ENCODE peak calls at places on chromosomes 6 and 20, in six cellular contexts. M, K, Q, S, P and J are unnamed samples.

GRCh38 chr20:58099291-58099915 is 129.1 kb downstream of the ANKRD60 start:
- DNase-seq in M (no peak), K (no peak), Q (no peak), S (no peak), P (no peak), J (no peak)

GRCh38 chr6:31851485-31851832 is 11.2 kb downstream of the NEU1 start:
- DNase-seq in M (peak; percentile 54), K (no peak), Q (no peak), S (no peak), P (no peak), J (no peak)

GRCh38 chr6:35415065-35415880 is 36.9 kb upstream of the FANCE start:
- DNase-seq in M (peak; percentile 86), K (peak; percentile 45), Q (no peak), S (peak; percentile 72), P (peak; percentile 81), J (peak; percentile 84)

GRCh38 chr6:22468566-22468965 is 100.8 kb upstream of the HDGFL1 start:
- DNase-seq in M (peak; percentile 44), K (no peak), Q (no peak), S (no peak), P (no peak), J (no peak)

GRCh38 chr6:79874531-79875132 is 72.7 kb downstream of the ELOVL4 start:
- DNase-seq in M (no peak), K (no peak), Q (no peak), S (no peak), P (no peak), J (no peak)

GRCh38 chr20:49948809-49949507 is 12.8 kb downstream of the RNF114 start:
- DNase-seq in M (peak; percentile 98), K (no peak), Q (no peak), S (no peak), P (no peak), J (no peak)

GRCh38 chr20:5397418-5397817 is 80.7 kb upstream of the PROKR2 start:
- DNase-seq in M (peak; percentile 50), K (no peak), Q (no peak), S (no peak), P (no peak), J (no peak)

GRCh38 chr6:43173496-43174262 is 2.6 kb downstream of the SRF start:
- DNase-seq in M (peak; percentile 30), K (no peak), Q (no peak), S (no peak), P (no peak), J (no peak)

GRCh38 chr20:3248167-3248992 is 9.4 kb upstream of the SLC4A11 start:
- DNase-seq in M (peak; percentile 34), K (no peak), Q (no peak), S (no peak), P (peak; percentile 72), J (no peak)

GRCh38 chr20:39271205-39271604 is 309.1 kb downstream of the DHX35 start:
- DNase-seq in M (no peak), K (no peak), Q (no peak), S (no peak), P (peak; percentile 50), J (no peak)

GRCh38 chr20:18672826-18673225 is 85.0 kb downstream of the DTD1 start:
- DNase-seq in M (no peak), K (no peak), Q (no peak), S (no peak), P (no peak), J (no peak)

GRCh38 chr20:10659651-10660601 is 13.9 kb downstream of the JAG1 start:
- DNase-seq in M (no peak), K (no peak), Q (no peak), S (peak; percentile 5), P (no peak), J (no peak)

GRCh38 chr20:43721429-43722152 is 5.2 kb downstream of the GTSF1L start:
- DNase-seq in M (no peak), K (no peak), Q (no peak), S (no peak), P (peak; percentile 33), J (peak; percentile 41)

GRCh38 chr20:35117629-35118028 is 25.0 kb upstream of the TRPC4AP start:
- DNase-seq in M (no peak), K (no peak), Q (no peak), S (no peak), P (no peak), J (no peak)

GRCh38 chr20:38859070-38859690 is 53.7 kb downstream of the PPP1R16B start:
- DNase-seq in M (no peak), K (peak; percentile 61), Q (no peak), S (peak; percentile 47), P (no peak), J (no peak)

GRCh38 chr6:73774311-73774766 is 78.3 kb downstream of the CD109 start:
- DNase-seq in M (peak; percentile 91), K (no peak), Q (peak; percentile 76), S (peak; percentile 9), P (peak; percentile 48), J (no peak)

GRCh38 chr6:139257291-139257690 is 34.5 kb downstream of the TXLNB start:
- DNase-seq in M (no peak), K (no peak), Q (no peak), S (no peak), P (no peak), J (no peak)

GRCh38 chr6:154039231-154039842 is at the start of gene OPRM1:
- DNase-seq in M (peak; percentile 27), K (peak; percentile 11), Q (no peak), S (no peak), P (peak; percentile 44), J (no peak)

GRCh38 chr20:51481311-51481997 is 61.1 kb downstream of the NFATC2 start:
- DNase-seq in M (no peak), K (no peak), Q (no peak), S (no peak), P (no peak), J (no peak)

GRCh38 chr6:9204171-9204570 is 768.8 kb upstream of the SLC35B3 start:
- DNase-seq in M (peak; percentile 81), K (no peak), Q (no peak), S (no peak), P (no peak), J (no peak)

GRCh38 chr6:35014786-35015185 is 125.7 kb downstream of the ANKS1A start:
- DNase-seq in M (peak; percentile 24), K (no peak), Q (no peak), S (no peak), P (no peak), J (no peak)

GRCh38 chr20:36274248-36274841 is 31.8 kb upstream of the DLGAP4 start:
- DNase-seq in M (no peak), K (no peak), Q (peak; percentile 41), S (no peak), P (no peak), J (no peak)